ENCODE peak calls at places on chromosomes 1 and 21, in five cellular contexts. E is activated CD8-positive, alpha-beta T cell treated with anti-CD3 and anti-CD28 coated beads for 36 hours; K is stimulated activated CD8-positive, alpha-beta memory T cell treated with anti-CD3 and anti-CD28 coated beads, Interleukin-15, amount 100 ng/mL, for 1 hour; Z is lower lobe of right lung; N is C1 segment of cervical spinal cord. M is an unnamed sample.

GRCh38 chr1:14019461-14019860 is 319.5 kb downstream of the PRDM2 start:
- DNase-seq in N (no peak), K (no peak), Z (no peak), E (no peak), M (no peak)

GRCh38 chr1:243482237-243483022 is 226.6 kb downstream of the SDCCAG8 start:
- DNase-seq in Z (no peak), E (peak; percentile 40), K (no peak), N (peak; percentile 63), M (peak; percentile 51)

GRCh38 chr1:183180213-183180612 is 5.9 kb upstream of the LAMC2 start:
- DNase-seq in N (peak; percentile 91), K (no peak), E (no peak), Z (no peak), M (no peak)

GRCh38 chr1:162878000-162878596 is 17.1 kb upstream of the CCDC190 start:
- DNase-seq in Z (no peak), K (no peak), N (no peak), E (peak; percentile 63), M (peak; percentile 70)

GRCh38 chr1:47189844-47190562 is at the start of gene PDZK1IP1:
- DNase-seq in N (no peak), E (no peak), K (no peak), Z (peak; percentile 89), M (no peak)

GRCh38 chr21:43352568-43353281 is 74.2 kb downstream of the SIK1 start:
- DNase-seq in N (no peak), K (no peak), Z (no peak), E (peak; percentile 40), M (peak; percentile 45)

GRCh38 chr1:47629201-47629600 is 191.4 kb downstream of the FOXD2 start:
- DNase-seq in Z (no peak), N (no peak), K (no peak), E (no peak), M (no peak)

GRCh38 chr1:64744492-64745180 is at the start of gene RAVER2:
- DNase-seq in K (peak; percentile 21), Z (peak; percentile 86), N (peak; percentile 68), E (peak; percentile 73), M (peak; percentile 82)

GRCh38 chr1:215992620-215993019 is 425.5 kb downstream of the KCTD3 start:
- DNase-seq in Z (no peak), K (no peak), N (no peak), E (no peak), M (peak; percentile 12)

GRCh38 chr1:85748120-85748519 is 39.9 kb upstream of the ZNHIT6 start:
- DNase-seq in N (no peak), Z (no peak), K (no peak), E (no peak), M (no peak)

GRCh38 chr1:117732956-117733355 is 127.1 kb downstream of the TENT5C start:
- DNase-seq in N (peak; percentile 69), Z (no peak), E (no peak), K (no peak), M (no peak)

GRCh38 chr21:37914211-37914900 is 1.9 kb downstream of the KCNJ6 start:
- DNase-seq in N (peak; percentile 38), E (peak; percentile 17), K (no peak), Z (peak; percentile 57), M (peak; percentile 3)

GRCh38 chr1:55931272-55931940 is 648.0 kb downstream of the PLPP3 start:
- DNase-seq in N (no peak), E (no peak), K (no peak), Z (no peak), M (no peak)

GRCh38 chr1:36805979-36806640 is 228.2 kb downstream of the GRIK3 start:
- DNase-seq in E (no peak), N (no peak), Z (no peak), K (no peak), M (no peak)

GRCh38 chr21:36750579-36750959 is 51.7 kb downstream of the SIM2 start:
- DNase-seq in E (no peak), K (no peak), Z (no peak), N (no peak), M (no peak)

GRCh38 chr1:59481915-59482505 is 185.1 kb downstream of the FGGY start:
- DNase-seq in N (no peak), K (no peak), E (no peak), Z (no peak), M (no peak)